ENCODE peak calls at places on chromosomes 6 and 20, in four cellular contexts. One of them, this sample, is unnamed.

GRCh38 chr6:42222450-42222849 is 4.8 kb upstream of the MRPS10 start:
- DNase-seq in T-helper 9 cell: no peak
- DNase-seq in SK-N-SH: no peak
- DNase-seq in heart right ventricle: no peak
- DNase-seq in this sample: no peak

GRCh38 chr20:41268917-41269652 is 48.4 kb downstream of the ZHX3 start:
- DNase-seq in SK-N-SH: no peak
- DNase-seq in heart right ventricle: no peak
- DNase-seq in T-helper 9 cell: no peak
- DNase-seq in this sample: no peak

GRCh38 chr20:48926816-48927215 is 5.3 kb downstream of the ARFGEF2 start:
- DNase-seq in heart right ventricle: no peak
- DNase-seq in T-helper 9 cell: no peak
- DNase-seq in SK-N-SH: no peak
- DNase-seq in this sample: no peak

GRCh38 chr20:25987073-25987927 is 290.6 kb upstream of the ZNF337 start:
- DNase-seq in heart right ventricle: peak
- DNase-seq in SK-N-SH: peak
- DNase-seq in T-helper 9 cell: no peak
- DNase-seq in this sample: peak

GRCh38 chr6:100176321-100176950 is 182.4 kb upstream of the MCHR2 start:
- DNase-seq in T-helper 9 cell: no peak
- DNase-seq in SK-N-SH: no peak
- DNase-seq in heart right ventricle: no peak
- DNase-seq in this sample: no peak

GRCh38 chr20:18637296-18637695 is 49.4 kb downstream of the DTD1 start:
- DNase-seq in heart right ventricle: no peak
- DNase-seq in SK-N-SH: no peak
- DNase-seq in T-helper 9 cell: no peak
- DNase-seq in this sample: no peak

GRCh38 chr6:95087394-95088097 is 489.8 kb upstream of the MANEA start:
- DNase-seq in heart right ventricle: peak
- DNase-seq in T-helper 9 cell: no peak
- DNase-seq in SK-N-SH: peak
- DNase-seq in this sample: no peak

GRCh38 chr6:132907915-132908314 is 93.5 kb downstream of the RPS12 start:
- DNase-seq in T-helper 9 cell: no peak
- DNase-seq in SK-N-SH: no peak
- DNase-seq in heart right ventricle: no peak
- DNase-seq in this sample: no peak

GRCh38 chr6:33430991-33431879 is 11.4 kb downstream of the SYNGAP1 start:
- DNase-seq in SK-N-SH: peak
- DNase-seq in T-helper 9 cell: peak
- DNase-seq in heart right ventricle: peak
- DNase-seq in this sample: peak

GRCh38 chr20:55090301-55090700 is 614.9 kb downstream of the DOK5 start:
- DNase-seq in T-helper 9 cell: no peak
- DNase-seq in heart right ventricle: no peak
- DNase-seq in SK-N-SH: no peak
- DNase-seq in this sample: no peak

GRCh38 chr6:168873266-168873665 is 380.4 kb downstream of the THBS2 start:
- DNase-seq in T-helper 9 cell: no peak
- DNase-seq in SK-N-SH: no peak
- DNase-seq in heart right ventricle: no peak
- DNase-seq in this sample: no peak

GRCh38 chr20:49792006-49792405 is 20.6 kb upstream of the SLC9A8 start:
- DNase-seq in SK-N-SH: no peak
- DNase-seq in heart right ventricle: no peak
- DNase-seq in T-helper 9 cell: no peak
- DNase-seq in this sample: no peak

GRCh38 chr6:158958504-158959386 is 41.3 kb downstream of the RSPH3 start:
- DNase-seq in T-helper 9 cell: no peak
- DNase-seq in heart right ventricle: no peak
- DNase-seq in SK-N-SH: no peak
- DNase-seq in this sample: peak

This sample was measured in activated CD4-positive, alpha-beta T cell treated with anti-CD3 and anti-CD28 coated beads, Interleukin-2, amount 50 U/mL, for 1 hour.